ENCODE peak calls at places on chromosomes 1 and 21, in six cellular contexts. F is fibroblast of lung, J is DND-41, T is psoas muscle, Z is WERI-Rb-1, I is upper lobe of right lung. C is an unnamed sample.

GRCh38 chr1:173863224-173864151 is 4.3 kb downstream of the GAS5 start:
- DNase-seq in T (no peak), J (no peak), F (no peak), Z (no peak), I (no peak), C (no peak)

GRCh38 chr1:188782220-188782841 is 1695.3 kb downstream of the BRINP3 start:
- DNase-seq in F (peak; percentile 56), Z (peak; percentile 42), T (no peak), J (no peak), I (no peak), C (peak; percentile 27)

GRCh38 chr1:61452354-61452990 is 272.5 kb downstream of the TM2D1 start:
- DNase-seq in I (no peak), T (no peak), F (peak; percentile 65), J (no peak), Z (no peak), C (peak; percentile 9)

GRCh38 chr21:38811257-38811656 is 5.5 kb downstream of the ETS2 start:
- DNase-seq in J (no peak), F (peak; percentile 89), I (no peak), Z (no peak), T (no peak), C (peak; percentile 98)

GRCh38 chr1:206557636-206558473 is 50.5 kb downstream of the RASSF5 start:
- DNase-seq in Z (no peak), J (peak; percentile 49), T (no peak), I (no peak), F (no peak), C (no peak)

GRCh38 chr1:18684306-18684705 is 53.7 kb downstream of the PAX7 start:
- DNase-seq in Z (no peak), I (no peak), J (no peak), T (no peak), F (no peak), C (no peak)

GRCh38 chr1:155698382-155699038 is 9.6 kb downstream of the DAP3 start:
- DNase-seq in I (no peak), J (no peak), Z (no peak), T (no peak), F (peak; percentile 15), C (no peak)

GRCh38 chr1:21868941-21869454 is 56.9 kb downstream of the LDLRAD2 start:
- DNase-seq in I (no peak), T (peak; percentile 39), J (no peak), F (no peak), Z (no peak), C (no peak)

GRCh38 chr1:155192346-155193274 is 15.1 kb downstream of the THBS3 start:
- DNase-seq in J (no peak), F (no peak), I (peak; percentile 91), T (no peak), Z (peak; percentile 66), C (no peak)

GRCh38 chr1:1760345-1760650 is 18.0 kb downstream of the NADK start:
- DNase-seq in J (no peak), T (no peak), F (no peak), Z (no peak), I (no peak), C (no peak)

GRCh38 chr1:1758059-1758621 is 20.1 kb downstream of the NADK start:
- DNase-seq in I (peak; percentile 68), F (no peak), Z (no peak), J (no peak), T (no peak), C (no peak)

GRCh38 chr1:1759456-1760344 is 18.6 kb downstream of the NADK start:
- DNase-seq in T (no peak), Z (no peak), F (no peak), I (peak; percentile 66), J (no peak), C (no peak)

GRCh38 chr1:1757422-1758058 is 20.7 kb downstream of the NADK start:
- DNase-seq in F (no peak), T (no peak), Z (no peak), J (no peak), I (no peak), C (no peak)

DNA sequence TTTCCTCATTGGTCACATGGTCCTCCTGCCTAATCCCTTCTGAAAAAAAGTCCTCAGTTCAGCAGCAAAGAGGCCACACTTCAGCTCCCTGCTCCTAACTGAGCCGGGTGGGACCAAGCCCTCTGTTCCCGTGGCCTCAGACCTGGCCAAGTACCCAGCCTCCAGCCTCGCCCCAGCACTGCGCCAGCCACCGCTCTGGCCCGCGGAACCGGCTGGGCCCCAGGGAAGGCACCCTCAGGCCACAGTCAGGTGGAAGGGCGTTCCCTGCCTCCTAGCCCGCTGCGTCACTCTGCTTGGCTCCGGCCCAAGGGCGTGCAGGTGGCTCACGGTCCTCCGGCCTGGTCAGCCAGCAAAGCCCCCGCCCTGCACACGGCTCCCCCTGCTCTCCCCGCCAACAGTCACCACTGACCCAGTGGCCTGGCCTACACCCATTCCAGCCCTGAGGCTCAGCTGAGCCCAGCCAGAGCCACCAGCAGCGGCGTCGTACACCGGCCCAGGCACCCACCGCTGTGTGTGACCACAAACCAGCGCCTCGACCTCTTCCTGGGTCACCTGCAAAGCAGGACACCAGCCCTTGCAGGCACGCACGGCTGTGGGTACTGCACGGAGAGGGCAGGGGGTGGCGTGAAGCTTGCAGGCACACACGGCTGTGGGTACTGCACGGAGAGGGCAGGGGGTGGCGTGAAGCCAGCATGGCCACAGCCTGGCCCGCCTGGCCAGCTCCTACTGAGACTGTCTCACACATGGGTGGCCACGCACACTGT is 19.4 kb downstream of the NADK start:
- DNase-seq in Z (no peak), F (no peak), I (peak; percentile 96), J (no peak), T (peak; percentile 82), C (no peak)
- H3K27ac ChIP-seq in Z (no peak overlapping the region), F (no peak overlapping the region), I (peak overlapping the region; percentile 76), J (no peak overlapping the region), T (peak overlapping the region; percentile 69), C (no peak overlapping the region)

GRCh38 chr1:210170220-210170619 is 62.4 kb upstream of the SERTAD4 start:
- DNase-seq in J (no peak), I (no peak), F (peak; percentile 18), Z (no peak), T (no peak), C (no peak)

GRCh38 chr1:210174133-210174532 is 58.5 kb upstream of the SERTAD4 start:
- DNase-seq in J (no peak), Z (no peak), T (no peak), I (no peak), F (no peak), C (no peak)
- TF ChIP-seq CTCF in J (no peak), Z (no peak), T (no peak), I (no peak), F (no peak), C (no peak)

GRCh38 chr1:3064296-3064850 is 4.6 kb upstream of the PRDM16 start:
- DNase-seq in F (no peak), Z (peak; percentile 4), T (no peak), I (peak; percentile 53), J (no peak), C (no peak)
- H3K27me3 ChIP-seq in F (peaks cover 35% of the 10 kb centered on the region), Z (peaks cover 13% of the 10 kb centered on the region), T (peaks cover 24% of the 10 kb centered on the region), I (peaks cover 68% of the 10 kb centered on the region), J (no peaks in the 10 kb centered on the region), C (peaks cover 78% of the 10 kb centered on the region)

GRCh38 chr1:27807385-27807784 is 23.2 kb upstream of the PPP1R8 start:
- DNase-seq in Z (no peak), F (no peak), J (no peak), T (no peak), I (no peak), C (no peak)

GRCh38 chr1:27806758-27807157 is 23.8 kb upstream of the PPP1R8 start:
- DNase-seq in I (no peak), T (no peak), J (no peak), Z (no peak), F (no peak), C (no peak)

GRCh38 chr1:27804791-27805190 is 25.8 kb upstream of the PPP1R8 start:
- DNase-seq in F (no peak), I (no peak), J (no peak), Z (no peak), T (no peak), C (no peak)
- H3K27ac ChIP-seq in F (no peak overlapping the region), I (no peak overlapping the region), J (no peak overlapping the region), Z (no peak overlapping the region), T (no peak overlapping the region), C (no peak overlapping the region)

GRCh38 chr21:30193201-30193600 is 22.7 kb downstream of the CLDN8 start:
- DNase-seq in Z (no peak), I (no peak), F (no peak), T (no peak), J (no peak), C (peak; percentile 31)

GRCh38 chr21:30189763-30190162 is 23.2 kb upstream of the CLDN17 start:
- DNase-seq in J (no peak), Z (no peak), F (no peak), T (no peak), I (no peak), C (no peak)

GRCh38 chr21:30190554-30190953 is 23.9 kb upstream of the CLDN17 start:
- DNase-seq in J (no peak), T (no peak), F (no peak), Z (no peak), I (no peak), C (no peak)

GRCh38 chr21:30199989-30200388 is 15.9 kb downstream of the CLDN8 start:
- DNase-seq in J (no peak), Z (no peak), T (no peak), I (no peak), F (no peak), C (no peak)

GRCh38 chr21:30194701-30195299 is 21.1 kb downstream of the CLDN8 start:
- DNase-seq in J (peak; percentile 10), Z (peak; percentile 49), I (no peak), F (peak; percentile 15), T (no peak), C (peak; percentile 42)
- TF ChIP-seq CTCF in J (peak; percentile 75), Z (peak; percentile 50), I (peak; percentile 52), F (peak; percentile 29), T (peak; percentile 7), C (peak; percentile 95)

C was measured in foreskin keratinocyte.